ENCODE peak calls at places on chromosomes 3 and 15, in five cellular contexts. P, L, Q, I and H are unnamed samples.

GRCh38 chr15:69593981-69594966 is 141.7 kb downstream of the RPLP1 start:
- DNase-seq in P (no peak), L (peak; percentile 92), I (peak; percentile 58), Q (peak; percentile 20), H (peak; percentile 99)

GRCh38 chr15:90813796-90814192 is 54.6 kb upstream of the FURIN start:
- DNase-seq in P (no peak), Q (no peak), I (no peak), L (no peak), H (peak; percentile 87)

GRCh38 chr3:100124116-100124767 is 9.9 kb upstream of the FILIP1L start:
- DNase-seq in P (no peak), L (no peak), Q (no peak), I (no peak), H (no peak)

GRCh38 chr3:48848816-48849515 is 1.3 kb upstream of the PRKAR2A start:
- DNase-seq in P (no peak), I (no peak), L (no peak), Q (no peak), H (no peak)

GRCh38 chr3:120649735-120650705 is 32.0 kb downstream of the HGD start:
- DNase-seq in L (no peak), Q (peak; percentile 31), P (no peak), I (no peak), H (no peak)

GRCh38 chr3:125052671-125053303 is 3.0 kb downstream of the HEG1 start:
- DNase-seq in P (no peak), L (no peak), Q (no peak), I (no peak), H (peak; percentile 91)

GRCh38 chr15:66947471-66947870 is 117.9 kb upstream of the SMAD3 start:
- DNase-seq in P (no peak), Q (no peak), L (no peak), I (no peak), H (no peak)

GRCh38 chr3:112647122-112647521 is 6.2 kb upstream of the CCDC80 start:
- DNase-seq in P (peak; percentile 91), Q (no peak), L (no peak), I (no peak), H (no peak)

GRCh38 chr3:63931290-63931689 is 19.1 kb upstream of the SCAANT1 start:
- DNase-seq in I (no peak), Q (no peak), P (no peak), L (no peak), H (no peak)

GRCh38 chr3:85185495-85185894 is 226.7 kb downstream of the CADM2 start:
- DNase-seq in L (no peak), P (no peak), I (no peak), Q (no peak), H (no peak)

GRCh38 chr3:58999779-59000170 is 50.0 kb downstream of the CFAP20DC start:
- DNase-seq in Q (no peak), I (no peak), L (no peak), P (no peak), H (no peak)

GRCh38 chr3:15638193-15638890 is 36.8 kb downstream of the BTD start:
- DNase-seq in L (no peak), P (no peak), I (no peak), Q (no peak), H (no peak)

GRCh38 chr3:139339219-139339906 is 4.5 kb upstream of the MRPS22 start:
- DNase-seq in I (no peak), L (no peak), P (peak; percentile 10), Q (peak; percentile 90), H (no peak)

GRCh38 chr3:25429960-25430941 is 2.2 kb downstream of the RARB start:
- DNase-seq in Q (no peak), L (no peak), P (no peak), I (no peak), H (no peak)

GRCh38 chr3:78139166-78139565 is 1099.3 kb downstream of the ROBO2 start:
- DNase-seq in P (peak; percentile 81), Q (no peak), I (no peak), L (no peak), H (no peak)

GRCh38 chr15:31458591-31458990 is 132.0 kb downstream of the KLF13 start:
- DNase-seq in P (no peak), L (no peak), Q (no peak), I (no peak), H (no peak)

GRCh38 chr3:44969170-44969569 is 6.8 kb downstream of the ZDHHC3 start:
- DNase-seq in L (no peak), Q (peak; percentile 90), I (no peak), P (no peak), H (no peak)

GRCh38 chr15:57485869-57486268 is 105.8 kb upstream of the MYZAP start:
- DNase-seq in I (no peak), L (no peak), Q (no peak), P (peak; percentile 56), H (no peak)

GRCh38 chr3:64533565-64534317 is 154.1 kb downstream of the ADAMTS9 start:
- DNase-seq in P (peak; percentile 75), I (peak; percentile 36), L (peak; percentile 81), Q (peak; percentile 78), H (peak; percentile 89)